ENCODE peak calls at places on chromosomes 12 and 14, in six cellular contexts. T is right lobe of liver, I is testis, W is ovary, R is heart left ventricle, U is H1. P is an unnamed sample.

GRCh38 chr12:103279444-103279843 is 216.3 kb downstream of the C12orf42 start:
- DNase-seq in T (no peak), I (no peak), W (no peak), R (no peak), U (no peak), P (no peak)

GRCh38 chr12:19614601-19615442 is 175.5 kb downstream of the AEBP2 start:
- DNase-seq in T (no peak), I (no peak), W (no peak), R (no peak), U (no peak), P (no peak)

GRCh38 chr14:105087308-105087962 is 22.2 kb upstream of the GPR132 start:
- DNase-seq in T (peak; percentile 49), I (peak; percentile 58), W (peak; percentile 72), R (no peak), U (peak; percentile 67), P (peak; percentile 58)

GRCh38 chr12:128784030-128784770 is 39.6 kb downstream of the SLC15A4 start:
- DNase-seq in T (no peak), I (peak; percentile 96), W (no peak), R (no peak), U (no peak), P (no peak)

GRCh38 chr14:22544406-22544805 is 44.6 kb downstream of the DAD1 start:
- DNase-seq in T (no peak), I (no peak), W (no peak), R (no peak), U (no peak), P (no peak)

GRCh38 chr14:95664546-95664945 is 21.7 kb upstream of the TCL1B start:
- DNase-seq in T (no peak), I (no peak), W (no peak), R (no peak), U (no peak), P (peak; percentile 43)

GRCh38 chr14:102795060-102795925 is 18.0 kb downstream of the TRAF3 start:
- DNase-seq in T (peak; percentile 78), I (no peak), W (no peak), R (peak; percentile 40), U (no peak), P (no peak)

GRCh38 chr12:11693626-11694025 is 44.2 kb downstream of the ETV6 start:
- DNase-seq in T (no peak), I (no peak), W (no peak), R (no peak), U (no peak), P (no peak)

GRCh38 chr14:23009939-23010718 is at the start of gene C14orf93:
- DNase-seq in T (peak; percentile 88), I (peak; percentile 88), W (peak; percentile 83), R (peak; percentile 87), U (peak; percentile 87), P (peak; percentile 92)

GRCh38 chr14:52551696-52552062 is 626 bp downstream of the TXNDC16 start:
- DNase-seq in T (no peak), I (peak; percentile 47), W (no peak), R (no peak), U (no peak), P (no peak)

GRCh38 chr12:57072661-57073060 is 5.9 kb downstream of the NEMP1 start:
- DNase-seq in T (no peak), I (no peak), W (no peak), R (no peak), U (no peak), P (no peak)
- TF ChIP-seq POLR2A in T (no peak), I (no peak), W (no peak), R (no peak), U (no peak), P (no peak)

GRCh38 chr14:77674931-77675330 is 32.9 kb downstream of the ALKBH1 start:
- DNase-seq in T (no peak), I (no peak), W (no peak), R (no peak), U (no peak), P (no peak)
- H3K36me3 ChIP-seq in T (peaks cover 14% of the 10 kb centered on the region), I (no peaks in the 10 kb centered on the region), W (no peaks in the 10 kb centered on the region), R (peaks cover 20% of the 10 kb centered on the region), U (peaks cover 31% of the 10 kb centered on the region), P (no peaks in the 10 kb centered on the region)

GRCh38 chr14:63543000-63543825 is at the start of gene PPP2R5E:
- DNase-seq in T (peak; percentile 99), I (peak; percentile 99), W (peak; percentile 98), R (peak; percentile 99), U (peak; percentile 93), P (peak; percentile 98)
- TF ChIP-seq CTCF in T (no peak), I (no peak), W (no peak), R (peak; percentile 3), U (no peak), P (no peak)

GRCh38 chr14:68506021-68506644 is 286.7 kb downstream of the ZFP36L1 start:
- DNase-seq in T (no peak), I (no peak), W (no peak), R (peak; percentile 28), U (no peak), P (no peak)

GRCh38 chr14:68509188-68509953 is 283.5 kb downstream of the ZFP36L1 start:
- DNase-seq in T (no peak), I (no peak), W (no peak), R (no peak), U (peak; percentile 20), P (no peak)

GRCh38 chr14:68506645-68507405 is 286.0 kb downstream of the ZFP36L1 start:
- DNase-seq in T (no peak), I (no peak), W (no peak), R (no peak), U (no peak), P (peak; percentile 72)

GRCh38 chr14:68508581-68508980 is 284.3 kb downstream of the ZFP36L1 start:
- DNase-seq in T (peak; percentile 33), I (no peak), W (no peak), R (no peak), U (peak; percentile 26), P (no peak)

DNA sequence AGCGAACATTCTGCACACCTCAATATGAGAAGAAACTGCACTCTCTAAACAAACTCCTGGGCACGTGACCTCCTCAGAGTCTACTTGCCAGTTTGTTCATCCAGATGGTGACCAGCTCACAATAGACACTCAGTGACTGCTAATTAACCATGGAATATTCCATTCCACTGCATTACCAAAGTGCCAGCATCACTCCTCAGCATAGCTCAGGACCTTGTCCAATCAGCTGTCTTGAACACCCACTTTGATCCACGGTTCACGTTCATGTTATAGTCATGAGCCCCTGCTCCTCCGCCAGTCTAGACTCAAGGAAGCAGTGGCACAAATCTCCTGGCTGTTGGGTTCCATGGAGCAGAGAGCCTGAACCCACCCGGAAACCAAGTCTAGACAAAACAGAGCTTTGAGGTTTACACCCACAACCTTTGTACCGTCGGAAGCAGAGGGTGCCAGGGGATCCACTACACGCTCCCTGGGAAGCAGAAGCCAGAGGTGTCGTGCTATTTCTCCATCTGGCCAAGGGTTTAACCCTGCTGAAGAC is 285.3 kb downstream of the ZFP36L1 start:
- DNase-seq in T (peak; percentile 33), I (no peak), W (no peak), R (no peak), U (no peak), P (no peak)
- TF ChIP-seq POLR2A in T (no peak), I (no peak), W (no peak), R (no peak), U (no peak), P (no peak)